ENCODE peak calls at places on chromosomes 7 and 10, in ten cellular contexts. F is AG04450, H is colonic mucosa, A is heart left ventricle, D is tibial artery, L is Panc1, C is adrenal gland, M is AG04449, Y is esophagus squamous epithelium, B is fibroblast of pulmonary artery. T is an unnamed sample.
A peak's percentile ranks its signal among the peaks of the same experiment; 100 is the strongest.

GRCh38 chr10:95880704-95881103 is 27.1 kb upstream of the CC2D2B start:
- DNase-seq in F (no peak), H (no peak), A (no peak), D (no peak), L (no peak), C (no peak), M (no peak), Y (no peak), B (no peak), T (no peak)

GRCh38 chr10:24034571-24034970 is 174.4 kb upstream of the KIAA1217 start:
- DNase-seq in F (no peak), H (peak; percentile 21), A (peak; percentile 60), D (no peak), L (no peak), C (peak; percentile 43), M (no peak), Y (no peak), B (peak; percentile 4), T (no peak)

GRCh38 chr10:132606031-132606491 is 68.5 kb downstream of the INPP5A start:
- DNase-seq in F (no peak), H (no peak), A (no peak), D (no peak), L (no peak), C (no peak), M (no peak), Y (no peak), B (no peak), T (no peak)

GRCh38 chr7:155885162-155886160 is 73.2 kb upstream of the SHH start:
- DNase-seq in F (peak; percentile 24), H (no peak), A (no peak), D (peak; percentile 48), L (no peak), C (peak; percentile 89), M (no peak), Y (no peak), B (peak; percentile 70), T (no peak)

GRCh38 chr7:149817836-149818535 is 20.2 kb upstream of the ZNF862 start:
- DNase-seq in F (no peak), H (no peak), A (no peak), D (no peak), L (no peak), C (no peak), M (no peak), Y (no peak), B (no peak), T (no peak)

GRCh38 chr7:96080021-96080420 is 241.9 kb downstream of the SLC25A13 start:
- DNase-seq in F (no peak), H (no peak), A (no peak), D (no peak), L (no peak), C (no peak), M (no peak), Y (no peak), B (no peak), T (no peak)

GRCh38 chr7:81632418-81632817 is 137.4 kb downstream of the HGF start:
- DNase-seq in F (no peak), H (no peak), A (no peak), D (no peak), L (no peak), C (no peak), M (no peak), Y (no peak), B (no peak), T (no peak)

GRCh38 chr10:126094537-126094936 is 198.2 kb downstream of the FANK1 start:
- DNase-seq in F (no peak), H (no peak), A (no peak), D (no peak), L (no peak), C (no peak), M (no peak), Y (no peak), B (no peak), T (peak; percentile 11)

DNA sequence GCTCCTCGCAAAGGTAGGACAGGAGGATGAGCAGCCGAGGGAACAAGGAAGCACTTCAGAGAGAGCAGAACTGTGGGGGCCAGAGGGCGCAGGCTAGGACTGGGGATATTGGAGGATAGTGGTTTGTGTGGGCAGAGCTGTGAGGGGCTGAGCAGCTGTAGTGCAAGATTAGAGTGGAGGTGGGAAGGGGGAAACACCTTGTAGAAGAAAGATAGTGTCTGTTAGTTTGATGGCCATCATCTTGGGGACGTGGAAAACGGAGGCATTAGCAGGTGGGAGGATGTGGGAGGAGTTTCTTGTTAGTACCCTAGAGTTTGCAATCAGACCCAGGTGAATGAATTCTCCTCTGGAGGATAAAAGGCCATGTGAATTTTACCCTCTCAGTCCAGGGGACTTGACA is 33.9 kb downstream of the PRSS2 start:
- DNase-seq in F (no peak), H (no peak), A (no peak), D (no peak), L (no peak), C (no peak), M (no peak), Y (no peak), B (no peak), T (no peak)
- H3K4me3 ChIP-seq in F (no peak overlapping the region), H (no peak overlapping the region), A (no peak overlapping the region), D (no peak overlapping the region), L (no peak overlapping the region), C (no peak overlapping the region), M (no peak overlapping the region), Y (no peak overlapping the region), B (no peak overlapping the region), T (no peak overlapping the region)

GRCh38 chr10:114045738-114046458 is 2.2 kb downstream of the ADRB1 start:
- DNase-seq in F (no peak), H (no peak), A (no peak), D (no peak), L (no peak), C (no peak), M (no peak), Y (no peak), B (no peak), T (no peak)

GRCh38 chr10:114045071-114045737 is 1.5 kb downstream of the ADRB1 start:
- DNase-seq in F (no peak), H (peak; percentile 40), A (peak; percentile 79), D (no peak), L (no peak), C (peak; percentile 28), M (no peak), Y (no peak), B (no peak), T (no peak)

GRCh38 chr10:114051714-114052113 is 8.0 kb downstream of the ADRB1 start:
- DNase-seq in F (no peak), H (no peak), A (no peak), D (no peak), L (no peak), C (no peak), M (no peak), Y (no peak), B (no peak), T (no peak)

GRCh38 chr10:114052255-114052654 is 8.6 kb downstream of the ADRB1 start:
- DNase-seq in F (no peak), H (no peak), A (no peak), D (no peak), L (no peak), C (no peak), M (no peak), Y (no peak), B (no peak), T (no peak)

GRCh38 chr10:114048472-114048871 is 4.8 kb downstream of the ADRB1 start:
- DNase-seq in F (no peak), H (no peak), A (no peak), D (no peak), L (no peak), C (no peak), M (no peak), Y (no peak), B (no peak), T (no peak)
- TF ChIP-seq CTCF in F (no peak), H (no peak), A (no peak), D (no peak), L (no peak), C (no peak), M (no peak), Y (no peak), B (no peak), T (no peak)

DNA sequence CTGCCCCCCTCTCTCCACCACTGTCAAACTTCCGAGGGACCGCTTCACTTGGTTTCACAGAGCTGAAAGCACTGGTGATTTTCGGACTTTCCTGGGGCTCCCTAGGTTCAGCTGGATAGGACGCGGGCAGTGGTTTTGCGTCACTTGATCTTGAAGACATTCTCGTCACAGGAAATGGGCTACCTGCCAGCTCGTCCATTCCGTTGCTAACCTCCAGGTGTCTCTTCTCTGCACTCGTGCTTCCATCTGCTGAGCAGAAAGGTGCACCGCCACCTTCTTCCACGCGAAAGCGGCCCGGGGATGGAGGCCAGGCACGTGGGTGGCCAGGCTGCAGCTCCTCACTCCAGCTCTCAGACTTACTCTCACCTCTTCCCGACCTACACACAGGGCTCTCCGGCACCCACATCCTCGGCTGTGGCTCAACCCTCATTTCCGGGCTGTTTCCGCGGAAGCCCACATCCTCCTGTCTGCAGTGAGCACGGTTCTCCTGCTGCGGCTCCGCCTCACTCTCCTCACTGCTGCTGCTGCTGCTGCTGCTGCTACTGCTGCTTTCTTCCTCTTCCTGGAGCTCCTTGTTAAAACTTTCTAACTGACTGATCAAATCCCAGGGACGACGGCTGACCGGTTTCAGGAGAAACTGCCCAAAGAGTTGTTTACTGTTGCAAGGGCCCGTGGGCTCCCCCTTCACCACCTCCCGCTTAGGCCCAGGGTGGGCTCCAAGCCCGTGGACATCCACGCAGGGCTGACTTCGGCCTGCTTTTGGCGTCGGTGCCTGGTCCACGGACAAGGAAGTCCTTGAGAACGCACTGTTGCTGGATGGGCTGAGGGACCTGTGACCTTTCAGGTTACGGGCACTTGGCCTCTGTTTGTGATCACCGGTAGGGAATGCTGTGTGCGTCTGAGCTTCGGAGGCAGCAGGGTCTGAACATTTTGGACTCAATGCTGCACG is 32.1 kb downstream of the JCAD start:
- DNase-seq in F (no peak), H (peak; percentile 45), A (peak; percentile 80), D (no peak), L (no peak), C (peak; percentile 54), M (no peak), Y (peak; percentile 7), B (peak; percentile 18), T (no peak)
- H3K4me3 ChIP-seq in F (no peak overlapping the region), H (peak overlapping the region; percentile 1), A (no peak overlapping the region), D (no peak overlapping the region), L (no peak overlapping the region), C (no peak overlapping the region), M (no peak overlapping the region), Y (no peak overlapping the region), B (no peak overlapping the region), T (no peak overlapping the region)

GRCh38 chr7:6401536-6401935 is 46.2 kb downstream of the DAGLB start:
- DNase-seq in F (no peak), H (no peak), A (no peak), D (no peak), L (no peak), C (no peak), M (no peak), Y (no peak), B (no peak), T (no peak)

GRCh38 chr7:6402741-6403140 is 45.0 kb downstream of the DAGLB start:
- DNase-seq in F (no peak), H (no peak), A (no peak), D (no peak), L (no peak), C (no peak), M (no peak), Y (no peak), B (no peak), T (no peak)

GRCh38 chr7:6406121-6406520 is 41.6 kb downstream of the DAGLB start:
- DNase-seq in F (no peak), H (no peak), A (no peak), D (no peak), L (no peak), C (no peak), M (no peak), Y (no peak), B (no peak), T (no peak)

GRCh38 chr7:6402041-6402440 is 45.7 kb downstream of the DAGLB start:
- DNase-seq in F (no peak), H (no peak), A (no peak), D (no peak), L (no peak), C (no peak), M (no peak), Y (no peak), B (no peak), T (no peak)

DNA sequence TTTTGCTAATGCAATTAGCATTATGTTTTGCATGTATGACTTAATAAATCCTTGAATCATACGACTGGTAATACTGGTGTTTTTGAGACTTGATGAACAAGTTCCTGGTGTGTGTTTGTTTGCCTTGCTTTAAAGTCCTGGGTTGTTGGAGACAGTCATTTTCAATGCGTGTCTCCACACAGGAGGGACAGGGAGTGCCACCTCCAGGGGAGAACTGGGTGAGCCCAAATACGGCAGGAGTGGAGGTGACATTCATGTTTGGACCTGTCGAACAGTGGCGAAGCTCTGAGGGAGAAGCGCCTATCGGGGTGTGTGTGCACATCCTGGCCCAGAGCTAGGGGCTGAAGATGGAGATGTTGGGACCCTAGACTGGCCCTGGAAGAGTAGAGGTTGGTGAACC is 43.8 kb downstream of the DAGLB start:
- DNase-seq in F (no peak), H (no peak), A (no peak), D (no peak), L (no peak), C (no peak), M (no peak), Y (no peak), B (no peak), T (no peak)
- TF ChIP-seq CTCF in F (no peak), H (no peak), A (no peak), D (no peak), L (no peak), C (no peak), M (no peak), Y (no peak), B (no peak), T (no peak)